ENCODE peak calls at places on chromosomes 1 and 21, in ten cellular contexts. L is NCI-H460, U is heart left ventricle, V is H1, X is glomerular endothelial cell, W is fibroblast of gingiva, J is dermis microvascular lymphatic vessel endothelial cell, R is iPS DF 6.9, B is endodermal cell, E is A549. D is an unnamed sample.

GRCh38 chr1:19229229-19229628 is 19.2 kb upstream of the UBR4 start:
- DNase-seq in L (no peak), U (no peak), V (no peak), X (no peak), W (no peak), J (no peak), R (no peak), B (no peak), E (no peak), D (no peak)

GRCh38 chr1:25246600-25247023 is 642 bp downstream of the RSRP1 start:
- DNase-seq in L (no peak), U (no peak), V (no peak), X (no peak), W (no peak), J (peak), R (no peak), B (peak), E (no peak), D (no peak)

GRCh38 chr1:111030590-111030989 is 66.9 kb upstream of the LRIF1 start:
- DNase-seq in L (peak), U (no peak), V (no peak), X (peak), W (peak), J (peak), R (peak), B (peak), E (peak), D (no peak)

GRCh38 chr1:77100870-77101269 is 118.4 kb downstream of the PIGK start:
- DNase-seq in L (no peak), U (no peak), V (no peak), X (no peak), W (no peak), J (no peak), R (no peak), B (no peak), E (no peak), D (no peak)

GRCh38 chr21:34886554-34887385 is 162.3 kb downstream of the RUNX1 start:
- DNase-seq in L (no peak), U (peak), V (no peak), X (no peak), W (no peak), J (peak), R (no peak), B (peak), E (no peak), D (no peak)

GRCh38 chr1:59445040-59445439 is 148.1 kb downstream of the FGGY start:
- DNase-seq in L (no peak), U (no peak), V (no peak), X (no peak), W (peak), J (no peak), R (no peak), B (no peak), E (peak), D (no peak)

GRCh38 chr1:172002725-172003345 is 161.5 kb downstream of the DNM3 start:
- DNase-seq in L (peak), U (no peak), V (no peak), X (peak), W (peak), J (peak), R (no peak), B (peak), E (peak), D (no peak)

GRCh38 chr1:41371630-41372599 is 10.7 kb downstream of the FOXO6 start:
- DNase-seq in L (no peak), U (peak), V (peak), X (no peak), W (no peak), J (no peak), R (peak), B (peak), E (no peak), D (no peak)

GRCh38 chr1:174872615-174873058 is 127.1 kb upstream of the CACYBP start:
- DNase-seq in L (no peak), U (no peak), V (no peak), X (no peak), W (no peak), J (no peak), R (no peak), B (peak), E (peak), D (no peak)

GRCh38 chr1:153525088-153525713 is 10.6 kb downstream of the S100A6 start:
- DNase-seq in L (no peak), U (no peak), V (no peak), X (no peak), W (no peak), J (peak), R (no peak), B (peak), E (no peak), D (no peak)

GRCh38 chr21:41758550-41758949 is 8.3 kb downstream of the RIPK4 start:
- DNase-seq in L (no peak), U (no peak), V (no peak), X (no peak), W (peak), J (no peak), R (no peak), B (peak), E (peak), D (no peak)

GRCh38 chr1:187870567-187870966 is 1041.8 kb downstream of the PLA2G4A start:
- DNase-seq in L (no peak), U (no peak), V (no peak), X (no peak), W (no peak), J (no peak), R (no peak), B (no peak), E (no peak), D (no peak)

GRCh38 chr1:203491664-203492485 is 2.1 kb upstream of the OPTC start:
- DNase-seq in L (no peak), U (no peak), V (no peak), X (no peak), W (no peak), J (no peak), R (no peak), B (peak), E (no peak), D (no peak)

GRCh38 chr1:97093742-97094141 is 372.2 kb downstream of the PTBP2 start:
- DNase-seq in L (peak), U (no peak), V (no peak), X (no peak), W (peak), J (peak), R (no peak), B (no peak), E (no peak), D (no peak)

GRCh38 chr21:39613029-39613934 is 542 bp downstream of the B3GALT5 start:
- DNase-seq in L (no peak), U (no peak), V (no peak), X (no peak), W (no peak), J (no peak), R (no peak), B (peak), E (no peak), D (no peak)

GRCh38 chr1:28365864-28366263 is 3.7 kb upstream of the PHACTR4 start:
- DNase-seq in L (no peak), U (no peak), V (no peak), X (no peak), W (no peak), J (no peak), R (no peak), B (no peak), E (no peak), D (no peak)

GRCh38 chr1:56986397-56986796 is 20.6 kb upstream of the C8B start:
- DNase-seq in L (no peak), U (no peak), V (no peak), X (no peak), W (no peak), J (no peak), R (no peak), B (no peak), E (no peak), D (no peak)

GRCh38 chr1:205528887-205529825 is 24.7 kb downstream of the CDK18 start:
- DNase-seq in L (peak), U (peak), V (peak), X (no peak), W (peak), J (peak), R (peak), B (peak), E (peak), D (peak)

GRCh38 chr1:32998997-32999396 is 34.4 kb upstream of the RNF19B start:
- DNase-seq in L (no peak), U (peak), V (no peak), X (no peak), W (no peak), J (peak), R (no peak), B (no peak), E (no peak), D (no peak)

GRCh38 chr21:15363921-15364320 is 299.1 kb upstream of the NRIP1 start:
- DNase-seq in L (no peak), U (no peak), V (no peak), X (no peak), W (peak), J (peak), R (no peak), B (no peak), E (no peak), D (no peak)

GRCh38 chr1:93766451-93766850 is 84.8 kb upstream of the BCAR3 start:
- DNase-seq in L (no peak), U (no peak), V (no peak), X (no peak), W (no peak), J (no peak), R (no peak), B (peak), E (no peak), D (peak)

GRCh38 chr21:18764720-18765119 is 361.1 kb upstream of the TMPRSS15 start:
- DNase-seq in L (no peak), U (no peak), V (no peak), X (no peak), W (no peak), J (no peak), R (no peak), B (no peak), E (no peak), D (no peak)

GRCh38 chr1:181090653-181091126 is 2.2 kb downstream of the IER5 start:
- DNase-seq in L (no peak), U (no peak), V (no peak), X (no peak), W (no peak), J (peak), R (no peak), B (no peak), E (no peak), D (no peak)

D was measured in D721Med.